ENCODE peak calls at places on chromosomes 11 and 22, in five cellular contexts. One of them, this sample, is unnamed.

GRCh38 chr11:129538323-129538722 is 162.7 kb downstream of the BARX2 start:
- DNase-seq in CD4-positive, CD25-positive, alpha-beta regulatory T cell: no peak
- DNase-seq in endodermal cell: no peak
- DNase-seq in CD8-positive, alpha-beta T cell: no peak
- DNase-seq in cardiac muscle cell: no peak
- DNase-seq in this sample: no peak

GRCh38 chr11:132101861-132102260 is 731.4 kb downstream of the NTM start:
- DNase-seq in endodermal cell: peak; percentile 24
- DNase-seq in CD4-positive, CD25-positive, alpha-beta regulatory T cell: no peak
- DNase-seq in cardiac muscle cell: no peak
- DNase-seq in CD8-positive, alpha-beta T cell: no peak
- DNase-seq in this sample: no peak

GRCh38 chr11:65488273-65489058 is 10.4 kb upstream of the MALAT1 start:
- DNase-seq in endodermal cell: no peak
- DNase-seq in CD4-positive, CD25-positive, alpha-beta regulatory T cell: no peak
- DNase-seq in cardiac muscle cell: peak; percentile 57
- DNase-seq in CD8-positive, alpha-beta T cell: no peak
- DNase-seq in this sample: no peak

GRCh38 chr11:47980907-47981621 is 705 bp downstream of the PTPRJ start:
- DNase-seq in CD4-positive, CD25-positive, alpha-beta regulatory T cell: no peak
- DNase-seq in CD8-positive, alpha-beta T cell: no peak
- DNase-seq in cardiac muscle cell: peak; percentile 54
- DNase-seq in endodermal cell: peak; percentile 83
- DNase-seq in this sample: no peak

GRCh38 chr22:48439560-48440135 is 1388.0 kb downstream of the BRD1 start:
- DNase-seq in cardiac muscle cell: no peak
- DNase-seq in CD4-positive, CD25-positive, alpha-beta regulatory T cell: no peak
- DNase-seq in endodermal cell: no peak
- DNase-seq in CD8-positive, alpha-beta T cell: no peak
- DNase-seq in this sample: no peak

GRCh38 chr22:28222066-28222465 is 303.0 kb upstream of the PITPNB start:
- DNase-seq in cardiac muscle cell: no peak
- DNase-seq in CD4-positive, CD25-positive, alpha-beta regulatory T cell: no peak
- DNase-seq in endodermal cell: no peak
- DNase-seq in CD8-positive, alpha-beta T cell: no peak
- DNase-seq in this sample: no peak

GRCh38 chr11:47388697-47389576 is 10.6 kb upstream of the SPI1 start:
- DNase-seq in endodermal cell: no peak
- DNase-seq in cardiac muscle cell: no peak
- DNase-seq in CD4-positive, CD25-positive, alpha-beta regulatory T cell: no peak
- DNase-seq in CD8-positive, alpha-beta T cell: no peak
- DNase-seq in this sample: no peak

GRCh38 chr22:46744581-46744980 is 6.5 kb upstream of the CERK start:
- DNase-seq in endodermal cell: no peak
- DNase-seq in CD8-positive, alpha-beta T cell: no peak
- DNase-seq in CD4-positive, CD25-positive, alpha-beta regulatory T cell: no peak
- DNase-seq in cardiac muscle cell: no peak
- DNase-seq in this sample: no peak

GRCh38 chr11:59201376-59201775 is 11.4 kb downstream of the MPEG1 start:
- DNase-seq in CD8-positive, alpha-beta T cell: no peak
- DNase-seq in cardiac muscle cell: no peak
- DNase-seq in endodermal cell: peak; percentile 67
- DNase-seq in CD4-positive, CD25-positive, alpha-beta regulatory T cell: no peak
- DNase-seq in this sample: no peak

GRCh38 chr11:68328374-68329091 is 16.1 kb downstream of the LRP5 start:
- DNase-seq in cardiac muscle cell: peak; percentile 77
- DNase-seq in CD8-positive, alpha-beta T cell: no peak
- DNase-seq in CD4-positive, CD25-positive, alpha-beta regulatory T cell: no peak
- DNase-seq in endodermal cell: peak; percentile 79
- DNase-seq in this sample: peak; percentile 31

GRCh38 chr11:116885951-116886629 is 48.7 kb upstream of the APOA1 start:
- DNase-seq in CD4-positive, CD25-positive, alpha-beta regulatory T cell: no peak
- DNase-seq in CD8-positive, alpha-beta T cell: no peak
- DNase-seq in cardiac muscle cell: peak; percentile 41
- DNase-seq in endodermal cell: no peak
- DNase-seq in this sample: no peak

GRCh38 chr22:45966320-45966891 is 10.6 kb downstream of the WNT7B start:
- DNase-seq in endodermal cell: no peak
- DNase-seq in CD4-positive, CD25-positive, alpha-beta regulatory T cell: no peak
- DNase-seq in CD8-positive, alpha-beta T cell: no peak
- DNase-seq in cardiac muscle cell: no peak
- DNase-seq in this sample: no peak

DNA sequence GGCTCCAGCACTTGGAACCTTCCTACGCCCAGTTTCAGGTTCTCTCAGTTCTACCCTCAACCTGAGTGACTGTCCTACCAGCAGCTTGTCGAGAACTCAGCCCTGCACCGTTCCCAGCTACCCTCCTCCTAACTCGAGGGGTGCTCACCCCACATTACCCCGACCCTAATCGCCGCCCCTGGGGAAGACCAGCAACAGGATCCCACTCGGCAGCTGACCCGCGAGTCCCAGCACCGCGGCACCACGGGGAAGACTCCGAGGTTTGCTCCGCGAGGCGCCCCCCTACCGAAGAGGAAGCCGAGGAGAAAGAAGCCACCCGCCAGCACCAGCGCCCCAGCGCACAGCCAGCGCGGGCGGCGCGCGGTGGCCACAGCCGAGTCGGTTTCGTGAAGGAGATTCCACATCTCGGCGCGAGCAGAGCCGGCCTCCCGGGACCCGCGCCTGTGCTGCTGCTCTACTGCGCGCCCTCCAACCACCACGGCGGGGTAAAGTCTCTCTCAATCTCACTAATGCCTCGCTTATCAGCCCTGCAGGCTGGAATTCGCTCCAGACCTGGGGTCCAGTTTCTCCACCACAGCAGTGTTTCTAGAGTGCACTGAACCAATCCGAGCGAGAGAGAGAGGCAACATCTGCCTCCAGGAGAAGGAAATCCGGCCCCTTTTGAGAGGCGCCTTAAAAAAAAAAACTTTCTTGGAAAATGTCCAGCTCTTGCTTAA is at the start of gene FOLH1:
- DNase-seq in endodermal cell: peak; percentile 59
- DNase-seq in cardiac muscle cell: peak; percentile 59
- DNase-seq in CD8-positive, alpha-beta T cell: no peak
- DNase-seq in CD4-positive, CD25-positive, alpha-beta regulatory T cell: no peak
- DNase-seq in this sample: peak; percentile 0
- H3K4me3 ChIP-seq in endodermal cell: no peak within 1 kb of the TSS
- H3K4me3 ChIP-seq in cardiac muscle cell: no peak within 1 kb of the TSS
- H3K4me3 ChIP-seq in CD8-positive, alpha-beta T cell: no peak within 1 kb of the TSS
- H3K4me3 ChIP-seq in CD4-positive, CD25-positive, alpha-beta regulatory T cell: no peak within 1 kb of the TSS
- H3K4me3 ChIP-seq in this sample: no peak within 1 kb of the TSS

DNA sequence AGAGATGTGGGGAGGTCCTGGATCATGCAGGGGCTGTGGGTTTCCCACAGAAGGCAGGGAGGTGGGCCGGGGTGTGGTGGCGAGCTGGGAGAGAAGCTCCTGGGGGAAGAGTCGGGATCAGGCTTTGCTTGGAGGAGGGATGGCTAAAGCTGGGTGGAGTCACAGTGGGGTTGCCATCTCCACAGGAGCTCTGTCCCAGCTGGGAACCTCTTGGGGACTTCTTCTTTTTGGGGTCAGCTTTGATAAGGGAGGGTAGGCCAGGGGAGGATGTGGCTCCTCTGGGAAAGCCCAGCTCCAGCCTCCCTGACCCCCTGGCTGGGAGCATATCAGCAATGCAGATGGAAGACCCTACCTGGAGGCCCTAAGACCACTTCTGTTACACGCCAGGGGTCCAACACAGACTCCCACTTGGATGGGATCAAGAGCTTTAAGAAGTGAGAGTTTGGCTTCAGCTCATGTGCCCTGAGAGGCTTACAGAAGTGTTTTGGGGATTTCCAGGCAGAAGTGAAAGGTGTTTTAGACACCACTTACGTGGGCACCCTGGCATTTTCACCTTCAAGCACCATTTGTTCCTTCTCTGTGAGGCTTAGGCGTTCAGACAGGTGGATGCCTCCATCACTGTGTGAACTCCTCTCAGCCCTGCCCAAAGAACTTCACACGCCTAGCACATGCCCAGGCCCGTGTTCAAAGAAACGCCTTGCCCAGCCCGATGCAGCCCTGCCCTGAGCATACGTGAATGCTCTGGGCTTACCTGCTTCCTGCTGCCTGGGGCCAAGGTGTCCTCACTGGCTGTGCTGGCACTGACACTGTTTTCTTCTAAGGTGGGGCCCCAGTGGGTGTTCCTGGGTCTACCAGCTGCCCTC is 33.7 kb downstream of the AMPD3 start:
- DNase-seq in cardiac muscle cell: no peak
- DNase-seq in endodermal cell: peak; percentile 34
- DNase-seq in CD4-positive, CD25-positive, alpha-beta regulatory T cell: peak; percentile 3
- DNase-seq in CD8-positive, alpha-beta T cell: no peak
- DNase-seq in this sample: no peak
- H3K4me1 ChIP-seq in cardiac muscle cell: no peaks in the 10 kb centered on the region
- H3K4me1 ChIP-seq in endodermal cell: peaks cover 3% of the 10 kb centered on the region
- H3K4me1 ChIP-seq in CD4-positive, CD25-positive, alpha-beta regulatory T cell: peaks cover 12% of the 10 kb centered on the region
- H3K4me1 ChIP-seq in CD8-positive, alpha-beta T cell: no peaks in the 10 kb centered on the region
- H3K4me1 ChIP-seq in this sample: no peaks in the 10 kb centered on the region

GRCh38 chr22:41998361-41999261 is at the start of gene WBP2NL:
- DNase-seq in endodermal cell: peak; percentile 36
- DNase-seq in CD4-positive, CD25-positive, alpha-beta regulatory T cell: peak; percentile 93
- DNase-seq in CD8-positive, alpha-beta T cell: peak; percentile 77
- DNase-seq in cardiac muscle cell: peak; percentile 88
- DNase-seq in this sample: peak; percentile 92
- H3K27ac ChIP-seq in endodermal cell: no peak within 1 kb of the TSS
- H3K27ac ChIP-seq in CD4-positive, CD25-positive, alpha-beta regulatory T cell: peak within 1 kb of the TSS; percentile 64
- H3K27ac ChIP-seq in CD8-positive, alpha-beta T cell: peak within 1 kb of the TSS; percentile 43
- H3K27ac ChIP-seq in cardiac muscle cell: no peak within 1 kb of the TSS
- H3K27ac ChIP-seq in this sample: peak within 1 kb of the TSS; percentile 73

GRCh38 chr11:2167141-2168045 is 4.2 kb downstream of the TH start:
- DNase-seq in CD4-positive, CD25-positive, alpha-beta regulatory T cell: no peak
- DNase-seq in cardiac muscle cell: no peak
- DNase-seq in CD8-positive, alpha-beta T cell: no peak
- DNase-seq in endodermal cell: no peak
- DNase-seq in this sample: no peak

GRCh38 chr11:2168286-2169000 is 3.2 kb downstream of the TH start:
- DNase-seq in CD4-positive, CD25-positive, alpha-beta regulatory T cell: no peak
- DNase-seq in CD8-positive, alpha-beta T cell: no peak
- DNase-seq in endodermal cell: no peak
- DNase-seq in cardiac muscle cell: no peak
- DNase-seq in this sample: no peak

GRCh38 chr11:2169001-2169370 is 2.6 kb downstream of the TH start:
- DNase-seq in CD8-positive, alpha-beta T cell: no peak
- DNase-seq in endodermal cell: no peak
- DNase-seq in CD4-positive, CD25-positive, alpha-beta regulatory T cell: no peak
- DNase-seq in cardiac muscle cell: no peak
- DNase-seq in this sample: no peak

GRCh38 chr11:2171531-2171930 is at the start of gene TH:
- DNase-seq in cardiac muscle cell: no peak
- DNase-seq in endodermal cell: no peak
- DNase-seq in CD4-positive, CD25-positive, alpha-beta regulatory T cell: no peak
- DNase-seq in CD8-positive, alpha-beta T cell: no peak
- DNase-seq in this sample: no peak

GRCh38 chr11:2169626-2170570 is 1.7 kb downstream of the TH start:
- DNase-seq in CD8-positive, alpha-beta T cell: no peak
- DNase-seq in cardiac muscle cell: no peak
- DNase-seq in endodermal cell: no peak
- DNase-seq in CD4-positive, CD25-positive, alpha-beta regulatory T cell: no peak
- DNase-seq in this sample: no peak
- H3K4me3 ChIP-seq in CD8-positive, alpha-beta T cell: no peak overlapping the region
- H3K4me3 ChIP-seq in cardiac muscle cell: no peak overlapping the region
- H3K4me3 ChIP-seq in endodermal cell: no peak overlapping the region
- H3K4me3 ChIP-seq in CD4-positive, CD25-positive, alpha-beta regulatory T cell: no peak overlapping the region
- H3K4me3 ChIP-seq in this sample: no peak overlapping the region

GRCh38 chr22:43004362-43005035 is 10.4 kb downstream of the PACSIN2 start:
- DNase-seq in CD8-positive, alpha-beta T cell: no peak
- DNase-seq in cardiac muscle cell: peak; percentile 79
- DNase-seq in endodermal cell: no peak
- DNase-seq in CD4-positive, CD25-positive, alpha-beta regulatory T cell: no peak
- DNase-seq in this sample: no peak

GRCh38 chr22:43001271-43002197 is 13.4 kb downstream of the PACSIN2 start:
- DNase-seq in endodermal cell: no peak
- DNase-seq in CD8-positive, alpha-beta T cell: no peak
- DNase-seq in CD4-positive, CD25-positive, alpha-beta regulatory T cell: no peak
- DNase-seq in cardiac muscle cell: peak; percentile 67
- DNase-seq in this sample: peak; percentile 15

GRCh38 chr22:43000441-43001175 is 14.3 kb downstream of the PACSIN2 start:
- DNase-seq in endodermal cell: no peak
- DNase-seq in CD8-positive, alpha-beta T cell: no peak
- DNase-seq in CD4-positive, CD25-positive, alpha-beta regulatory T cell: no peak
- DNase-seq in cardiac muscle cell: peak; percentile 40
- DNase-seq in this sample: no peak

GRCh38 chr22:43005106-43005505 is 9.8 kb downstream of the PACSIN2 start:
- DNase-seq in CD4-positive, CD25-positive, alpha-beta regulatory T cell: no peak
- DNase-seq in cardiac muscle cell: no peak
- DNase-seq in endodermal cell: no peak
- DNase-seq in CD8-positive, alpha-beta T cell: no peak
- DNase-seq in this sample: no peak

DNA sequence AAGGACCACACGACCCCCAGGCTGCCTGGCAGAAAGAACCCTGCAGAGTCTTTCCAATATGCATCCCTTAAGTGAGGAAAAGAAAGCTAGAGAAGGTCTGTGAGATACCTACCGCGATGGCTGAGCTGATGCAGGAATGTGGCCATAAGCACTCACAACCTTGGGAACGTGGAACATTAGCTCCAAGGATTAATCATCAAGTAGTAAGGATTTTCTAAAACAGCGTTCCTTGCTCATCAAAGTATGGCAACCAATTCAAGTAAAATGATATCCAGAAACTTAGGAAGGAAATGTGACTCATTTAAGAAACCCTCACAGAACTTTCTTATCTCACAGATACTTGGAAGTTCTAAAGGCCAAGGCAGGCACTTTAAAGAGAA is 12.8 kb downstream of the PACSIN2 start:
- DNase-seq in CD4-positive, CD25-positive, alpha-beta regulatory T cell: no peak
- DNase-seq in endodermal cell: peak; percentile 63
- DNase-seq in CD8-positive, alpha-beta T cell: no peak
- DNase-seq in cardiac muscle cell: peak; percentile 79
- DNase-seq in this sample: no peak
- H3K4me1 ChIP-seq in CD4-positive, CD25-positive, alpha-beta regulatory T cell: peaks cover 46% of the 10 kb centered on the region
- H3K4me1 ChIP-seq in endodermal cell: peaks cover 17% of the 10 kb centered on the region
- H3K4me1 ChIP-seq in CD8-positive, alpha-beta T cell: peaks cover 26% of the 10 kb centered on the region
- H3K4me1 ChIP-seq in cardiac muscle cell: peaks cover 32% of the 10 kb centered on the region
- H3K4me1 ChIP-seq in this sample: peaks cover 17% of the 10 kb centered on the region

DNA sequence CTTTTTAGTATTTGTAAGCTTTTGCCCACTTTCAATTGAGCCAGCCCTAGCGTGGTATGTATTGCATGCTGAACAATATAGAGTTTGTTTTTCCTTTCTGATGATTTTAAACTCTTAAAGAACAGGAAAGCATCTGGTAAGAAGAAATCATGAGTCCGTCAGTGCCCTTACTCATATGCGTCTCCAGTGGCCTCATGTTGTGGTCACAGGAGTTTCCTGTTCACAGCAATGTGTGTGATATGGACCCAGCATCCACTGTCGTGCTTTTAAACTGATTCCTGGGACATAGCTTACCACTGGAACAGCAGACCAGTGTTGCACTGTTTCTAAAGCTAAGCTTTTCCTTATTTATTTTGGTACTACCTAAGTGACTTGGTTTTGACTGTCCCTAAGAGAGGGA is 40.1 kb downstream of the BID start:
- DNase-seq in CD8-positive, alpha-beta T cell: no peak
- DNase-seq in cardiac muscle cell: peak; percentile 65
- DNase-seq in endodermal cell: peak; percentile 6
- DNase-seq in CD4-positive, CD25-positive, alpha-beta regulatory T cell: no peak
- DNase-seq in this sample: no peak
- H3K27ac ChIP-seq in CD8-positive, alpha-beta T cell: peak overlapping the region; percentile 6
- H3K27ac ChIP-seq in cardiac muscle cell: no peak overlapping the region
- H3K27ac ChIP-seq in endodermal cell: no peak overlapping the region
- H3K27ac ChIP-seq in CD4-positive, CD25-positive, alpha-beta regulatory T cell: no peak overlapping the region
- H3K27ac ChIP-seq in this sample: peak overlapping the region; percentile 33

This sample was measured in naive thymus-derived CD4-positive, alpha-beta T cell.